ENCODE peak calls at places on chromosomes 2 and 18, in six cellular contexts. U is mucosa of descending colon, B is endothelial cell, C is neural progenitor cell, A is spleen, X is astrocyte of the spinal cord. G is an unnamed sample.

GRCh38 chr18:39647627-39648502 is 2082.3 kb upstream of the CELF4 start:
- DNase-seq in X (peak; percentile 95), U (no peak), C (no peak), B (no peak), A (no peak), G (no peak)

GRCh38 chr2:120680136-120680761 is 55.4 kb upstream of the GLI2 start:
- DNase-seq in A (peak; percentile 90), X (peak; percentile 83), C (peak; percentile 91), U (no peak), B (peak; percentile 82), G (peak; percentile 87)

GRCh38 chr2:28319118-28320008 is 73.3 kb upstream of the FOSL2 start:
- DNase-seq in B (no peak), X (peak; percentile 93), C (peak; percentile 48), A (no peak), U (no peak), G (peak; percentile 36)

GRCh38 chr2:79086255-79086654 is 1.5 kb downstream of the REG1B start:
- DNase-seq in C (no peak), U (no peak), B (no peak), A (no peak), X (no peak), G (no peak)

GRCh38 chr2:96664366-96664765 is 21.8 kb downstream of the FER1L5 start:
- DNase-seq in U (no peak), X (no peak), C (no peak), B (no peak), A (no peak), G (no peak)

GRCh38 chr2:186853871-186854435 is 5.0 kb upstream of the ZSWIM2 start:
- DNase-seq in X (peak; percentile 25), U (no peak), B (no peak), C (no peak), A (no peak), G (no peak)

GRCh38 chr2:6954586-6954985 is 37.4 kb downstream of the RNF144A start:
- DNase-seq in C (no peak), U (no peak), B (no peak), A (no peak), X (no peak), G (no peak)

GRCh38 chr2:12762976-12763375 is 46.2 kb downstream of the TRIB2 start:
- DNase-seq in B (no peak), X (no peak), U (no peak), A (no peak), C (no peak), G (no peak)

GRCh38 chr2:74876081-74876886 is 42.4 kb downstream of the HK2 start:
- DNase-seq in A (no peak), B (peak; percentile 47), C (peak; percentile 66), U (no peak), X (peak; percentile 47), G (no peak)

GRCh38 chr2:162710282-162710891 is 128.2 kb downstream of the KCNH7 start:
- DNase-seq in C (no peak), B (no peak), A (no peak), U (no peak), X (peak; percentile 27), G (no peak)

GRCh38 chr2:241257419-241258032 is 57.9 kb downstream of the HDLBP start:
- DNase-seq in A (no peak), U (no peak), B (no peak), X (no peak), C (no peak), G (no peak)

GRCh38 chr2:239695728-239696240 is 295.0 kb upstream of the HDAC4 start:
- DNase-seq in X (no peak), C (no peak), U (no peak), A (no peak), B (no peak), G (no peak)

GRCh38 chr2:28901841-28902240 is 7.4 kb downstream of the WDR43 start:
- DNase-seq in C (no peak), A (no peak), X (no peak), U (no peak), B (no peak), G (no peak)

GRCh38 chr2:156349605-156350004 is 17.1 kb upstream of the NR4A2 start:
- DNase-seq in X (no peak), B (no peak), U (no peak), A (no peak), C (no peak), G (no peak)

GRCh38 chr18:79796531-79797390 is 977 bp upstream of the KCNG2 start:
- DNase-seq in X (no peak), B (no peak), U (peak; percentile 44), A (peak; percentile 66), C (peak; percentile 31), G (no peak)

GRCh38 chr18:79798999-79799370 is 1.2 kb downstream of the KCNG2 start:
- DNase-seq in C (peak; percentile 61), X (no peak), U (no peak), A (peak; percentile 70), B (no peak), G (peak; percentile 68)

GRCh38 chr18:79796016-79796415 is 1.7 kb upstream of the KCNG2 start:
- DNase-seq in X (no peak), B (no peak), U (no peak), A (peak; percentile 38), C (no peak), G (no peak)

GRCh38 chr18:79798346-79798998 is 734 bp downstream of the KCNG2 start:
- DNase-seq in X (no peak), A (peak; percentile 82), U (peak; percentile 48), C (peak; percentile 40), B (no peak), G (peak; percentile 70)

DNA sequence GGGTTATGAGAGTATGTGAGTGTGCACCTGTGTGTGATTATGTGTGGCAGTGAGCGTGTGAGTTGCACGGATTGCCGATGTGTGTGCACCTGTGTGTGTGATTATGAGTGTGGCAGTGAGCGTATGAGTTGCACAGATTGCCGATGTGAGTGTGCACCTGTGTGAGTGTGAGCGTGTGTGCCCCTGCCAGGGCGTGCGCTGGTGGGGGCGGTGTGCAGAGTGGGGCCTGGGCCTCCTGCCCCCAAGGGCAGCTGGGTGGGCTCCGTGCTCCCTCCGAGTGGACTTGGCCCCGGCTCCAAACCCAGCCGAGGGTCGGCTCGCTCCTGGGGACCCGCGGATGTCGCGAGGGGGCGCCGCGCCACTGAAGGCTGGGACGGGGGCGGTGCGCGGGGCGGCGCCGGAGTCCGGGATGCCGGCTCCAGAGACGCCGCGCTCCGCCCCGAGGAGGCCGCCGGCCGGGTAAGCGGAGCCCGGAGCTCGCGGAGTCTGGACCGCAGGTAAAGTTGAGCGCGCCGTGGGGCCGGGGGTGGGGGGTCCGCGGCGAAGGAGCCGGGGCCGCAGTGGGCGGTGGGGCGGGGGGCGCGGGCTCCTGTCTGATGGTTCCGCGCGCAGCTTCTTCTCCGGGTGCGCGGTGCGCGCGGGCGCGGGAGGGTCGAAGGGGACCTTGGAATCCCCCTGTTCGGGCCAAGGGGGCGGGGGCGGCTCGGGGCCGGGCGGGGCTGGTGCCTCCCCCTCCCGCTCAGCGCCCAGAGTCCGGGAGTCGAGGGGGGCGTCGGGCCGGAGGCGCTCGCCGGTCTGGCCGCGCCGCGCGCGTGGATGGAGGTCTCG is at the start of gene KCNG2:
- DNase-seq in A (peak; percentile 87), B (peak; percentile 71), X (no peak), U (peak; percentile 49), C (peak; percentile 87), G (peak; percentile 69)
- TF ChIP-seq CTCF in A (no peak), B (no peak), X (peak; percentile 8), U (no peak), C (peak; percentile 60), G (peak; percentile 48)

GRCh38 chr2:146527166-146527565 is 1317.7 kb upstream of the ACVR2A start:
- DNase-seq in C (no peak), A (no peak), B (no peak), X (no peak), U (no peak), G (no peak)

DNA sequence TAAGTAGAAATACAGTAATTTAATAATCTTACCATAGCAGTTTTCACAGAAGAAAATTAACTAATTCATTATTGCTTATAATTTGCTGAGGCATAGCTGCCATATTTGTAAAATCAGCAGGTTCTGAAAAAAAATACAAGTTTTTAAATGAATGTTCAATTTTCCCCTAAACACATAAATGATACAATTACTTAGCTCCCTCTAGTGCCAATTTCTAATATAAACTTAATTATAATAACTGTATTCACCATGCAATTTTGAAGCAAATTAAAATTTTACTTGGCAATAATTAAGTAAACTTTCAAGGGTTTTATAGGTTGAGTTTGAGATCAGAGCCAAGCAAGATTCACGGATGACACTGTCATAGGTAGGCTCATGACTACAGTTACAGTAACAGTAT is 1321.6 kb upstream of the ACVR2A start:
- DNase-seq in A (no peak), U (no peak), C (no peak), X (peak; percentile 6), B (no peak), G (no peak)
- TF ChIP-seq CTCF in A (no peak), U (no peak), C (peak; percentile 56), X (no peak), B (peak; percentile 36), G (peak; percentile 74)

GRCh38 chr2:223457301-223457700 is 144.9 kb downstream of the SCG2 start:
- DNase-seq in B (no peak), U (no peak), A (no peak), X (no peak), C (no peak), G (no peak)

GRCh38 chr2:223464071-223464470 is 138.1 kb downstream of the SCG2 start:
- DNase-seq in U (no peak), B (no peak), C (no peak), X (peak; percentile 47), A (no peak), G (no peak)

GRCh38 chr2:223460774-223461211 is 141.4 kb downstream of the SCG2 start:
- DNase-seq in A (no peak), X (peak; percentile 41), C (no peak), U (no peak), B (no peak), G (no peak)

GRCh38 chr2:223459328-223459939 is 142.7 kb downstream of the SCG2 start:
- DNase-seq in X (peak; percentile 61), U (no peak), B (no peak), C (peak; percentile 36), A (no peak), G (no peak)
- TF ChIP-seq CTCF in X (peak; percentile 40), U (no peak), B (peak; percentile 72), C (peak; percentile 66), A (no peak), G (peak; percentile 75)

GRCh38 chr18:37381554-37381953 is 184.0 kb downstream of the CELF4 start:
- DNase-seq in C (no peak), X (no peak), A (no peak), B (no peak), U (no peak), G (no peak)

GRCh38 chr18:37389684-37390368 is 175.8 kb downstream of the CELF4 start:
- DNase-seq in U (no peak), C (no peak), A (no peak), B (no peak), X (no peak), G (no peak)

GRCh38 chr18:37383036-37383788 is 182.4 kb downstream of the CELF4 start:
- DNase-seq in X (no peak), U (no peak), C (no peak), A (no peak), B (no peak), G (no peak)

GRCh38 chr18:37383789-37384151 is 181.8 kb downstream of the CELF4 start:
- DNase-seq in X (no peak), A (no peak), B (no peak), C (no peak), U (no peak), G (no peak)

DNA sequence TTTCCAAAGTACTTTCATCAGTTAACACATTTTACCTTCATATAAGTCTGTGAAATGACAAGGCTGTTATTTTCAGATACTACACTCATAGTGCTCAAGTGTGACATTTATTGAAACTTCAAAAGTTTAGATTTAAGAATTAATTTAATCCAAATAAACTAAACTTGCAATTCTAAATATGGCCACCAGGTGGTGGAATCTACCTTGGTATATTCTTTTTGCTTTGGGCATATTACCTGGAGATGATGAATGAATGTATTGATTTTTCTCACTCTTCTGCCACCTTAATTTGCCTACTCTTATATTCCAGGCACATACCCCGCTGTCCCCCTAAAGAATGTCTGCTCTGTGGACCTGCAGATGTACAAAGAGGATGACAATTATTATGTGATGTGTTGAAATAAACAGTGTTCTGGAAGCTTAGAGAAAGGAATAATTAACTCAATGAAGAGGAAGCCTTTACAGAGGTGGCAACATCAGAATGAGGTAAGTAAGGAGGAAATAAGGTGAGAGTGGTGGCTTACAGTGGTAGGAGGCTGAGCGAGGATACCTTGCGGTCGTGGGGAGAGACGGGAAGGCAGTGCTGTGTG is 179.7 kb downstream of the CELF4 start:
- DNase-seq in C (peak; percentile 56), A (no peak), B (no peak), X (peak; percentile 43), U (no peak), G (no peak)
- TF ChIP-seq CTCF in C (peak; percentile 88), A (peak; percentile 78), B (peak; percentile 94), X (peak; percentile 49), U (peak; percentile 31), G (peak; percentile 94)